ENCODE peak calls at places on chromosomes 7 and 10, in seven cellular contexts. T is right cardiac atrium, E is HT1080, P is germinal center, S is GM13977, X is mesothelial cell of epicardium, R is NT2/D1. O is an unnamed sample.

GRCh38 chr10:85646312-85646711 is 720.3 kb downstream of the GRID1 start:
- DNase-seq in P (no peak), T (no peak), S (no peak), E (peak), X (no peak), R (no peak), O (peak)

GRCh38 chr10:77500754-77501151 is 136.9 kb downstream of the KCNMA1 start:
- DNase-seq in S (no peak), T (no peak), R (no peak), X (no peak), E (peak), P (no peak), O (no peak)

GRCh38 chr10:87547734-87548311 is 43.1 kb downstream of the MINPP1 start:
- DNase-seq in S (no peak), X (no peak), E (peak), P (no peak), T (no peak), R (no peak), O (peak)

GRCh38 chr10:70462349-70462984 is 16.1 kb upstream of the PALD1 start:
- DNase-seq in R (no peak), X (no peak), E (peak), S (no peak), T (peak), P (no peak), O (peak)

GRCh38 chr7:4906682-4907081 is 23.2 kb upstream of the RADIL start:
- DNase-seq in S (no peak), P (no peak), R (no peak), X (no peak), E (no peak), T (no peak), O (no peak)

GRCh38 chr10:62541811-62542210 is 167.6 kb downstream of the ZNF365 start:
- DNase-seq in E (no peak), R (no peak), S (no peak), P (no peak), T (peak), X (no peak), O (no peak)

GRCh38 chr7:140391634-140392033 is 6.7 kb downstream of the SLC37A3 start:
- DNase-seq in E (no peak), R (no peak), T (no peak), S (no peak), X (no peak), P (no peak), O (no peak)

GRCh38 chr10:84026821-84027257 is 112.5 kb upstream of the GHITM start:
- DNase-seq in E (peak), S (peak), T (no peak), X (no peak), P (peak), R (peak), O (no peak)

GRCh38 chr10:119871881-119872609 is 598 bp downstream of the MCMBP start:
- DNase-seq in T (peak), S (peak), R (no peak), E (peak), X (peak), P (peak), O (peak)

GRCh38 chr7:156063241-156063810 is 251.1 kb upstream of the SHH start:
- DNase-seq in P (no peak), S (no peak), T (no peak), X (no peak), R (no peak), E (no peak), O (no peak)

GRCh38 chr7:65988084-65988483 is 6.1 kb upstream of the GUSB start:
- DNase-seq in S (no peak), X (no peak), P (no peak), T (no peak), R (no peak), E (no peak), O (no peak)

GRCh38 chr7:44060091-44060947 is 5.0 kb downstream of the PGAM2 start:
- DNase-seq in X (no peak), E (no peak), S (no peak), P (no peak), T (no peak), R (no peak), O (no peak)

GRCh38 chr10:13949844-13950542 is 363.2 kb downstream of the PRPF18 start:
- DNase-seq in T (no peak), P (no peak), E (peak), R (no peak), S (no peak), X (no peak), O (peak)

O was measured in H54.